ENCODE peak calls at places on chromosomes 16 and 17, in four cellular contexts. E is WTC11, X is K562, U is GM12878. K is an unnamed sample.

GRCh38 chr17:49748791-49749190 is 15.1 kb downstream of the FAM117A start:
- DNase-seq in E (no peak), X (no peak), U (peak), K (no peak)

GRCh38 chr17:29212681-29213121 is 32.5 kb upstream of the MYO18A start:
- DNase-seq in E (no peak), X (no peak), U (no peak), K (peak)

GRCh38 chr16:89607453-89607852 is 6.0 kb upstream of the DPEP1 start:
- DNase-seq in E (no peak), X (peak), U (no peak), K (no peak)

GRCh38 chr17:13351046-13351445 is 250.7 kb downstream of the HS3ST3A1 start:
- DNase-seq in E (no peak), X (no peak), U (no peak), K (no peak)

GRCh38 chr17:18859256-18859655 is 1.3 kb downstream of the PRPSAP2 start:
- DNase-seq in E (no peak), X (no peak), U (no peak), K (peak)

GRCh38 chr17:65442691-65443090 is 118.8 kb downstream of the AXIN2 start:
- DNase-seq in E (no peak), X (no peak), U (no peak), K (no peak)

GRCh38 chr16:6728381-6728780 is 604.3 kb upstream of the RBFOX1 start:
- DNase-seq in E (no peak), X (no peak), U (no peak), K (no peak)

GRCh38 chr17:48113201-48113676 is 5.7 kb downstream of the SNX11 start:
- DNase-seq in E (no peak), X (no peak), U (peak), K (no peak)

GRCh38 chr16:84461029-84461415 is 43.4 kb downstream of the MEAK7 start:
- DNase-seq in E (no peak), X (no peak), U (no peak), K (no peak)

GRCh38 chr17:82242698-82242976 is 13.8 kb downstream of the SLC16A3 start:
- DNase-seq in E (no peak), X (no peak), U (no peak), K (no peak)

GRCh38 chr17:80519091-80519781 is 25.4 kb upstream of the RPTOR start:
- DNase-seq in E (no peak), X (no peak), U (no peak), K (no peak)

GRCh38 chr17:74833501-74834361 is 26.0 kb downstream of the GRIN2C start:
- DNase-seq in E (no peak), X (no peak), U (no peak), K (no peak)

GRCh38 chr17:34254651-34255380 is at the start of gene CCL2:
- DNase-seq in E (peak), X (no peak), U (no peak), K (no peak)

GRCh38 chr17:57236686-57237299 is 19.5 kb upstream of the MSI2 start:
- DNase-seq in E (no peak), X (no peak), U (no peak), K (no peak)

DNA sequence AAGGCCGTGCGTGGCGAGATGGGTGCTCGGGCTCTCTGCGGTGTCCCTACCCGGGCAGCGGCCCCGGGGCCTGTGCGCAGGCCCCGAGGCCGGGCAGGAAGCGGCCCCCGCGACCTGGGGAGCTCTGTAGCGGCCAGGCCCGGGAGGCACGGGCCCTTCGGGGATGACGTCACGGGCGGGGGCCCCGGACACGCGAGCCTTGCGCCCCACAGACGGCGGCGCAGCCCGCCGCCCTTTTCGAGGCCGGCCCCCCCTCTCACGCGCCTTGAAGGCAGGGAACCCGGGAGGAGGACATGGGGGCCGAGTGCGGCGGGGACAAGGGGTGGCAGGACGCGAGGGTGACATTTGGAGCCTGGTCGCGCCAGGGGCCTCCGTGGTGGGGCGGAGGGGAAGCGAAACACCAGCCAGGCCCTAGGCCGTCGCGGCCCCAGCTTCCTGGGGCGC is 1.1 kb downstream of the RAI1 start:
- DNase-seq in E (no peak), X (peak), U (no peak), K (no peak)
- TF ChIP-seq CREM in E (no peak), X (peak), U (peak), K (peak)

GRCh38 chr17:40436631-40437030 is 6.6 kb upstream of the IGFBP4 start:
- DNase-seq in E (no peak), X (no peak), U (no peak), K (no peak)
- TF ChIP-seq CREM in E (no peak), X (no peak), U (no peak), K (no peak)

GRCh38 chr17:60534613-60535157 is 8.6 kb upstream of the APPBP2 start:
- DNase-seq in E (no peak), X (no peak), U (no peak), K (no peak)

GRCh38 chr17:60538726-60539125 is 12.7 kb upstream of the APPBP2 start:
- DNase-seq in E (no peak), X (no peak), U (no peak), K (no peak)

GRCh38 chr17:60534010-60534555 is 8.0 kb upstream of the APPBP2 start:
- DNase-seq in E (no peak), X (no peak), U (no peak), K (no peak)

GRCh38 chr17:60539807-60540206 is 13.8 kb upstream of the APPBP2 start:
- DNase-seq in E (no peak), X (no peak), U (no peak), K (no peak)

DNA sequence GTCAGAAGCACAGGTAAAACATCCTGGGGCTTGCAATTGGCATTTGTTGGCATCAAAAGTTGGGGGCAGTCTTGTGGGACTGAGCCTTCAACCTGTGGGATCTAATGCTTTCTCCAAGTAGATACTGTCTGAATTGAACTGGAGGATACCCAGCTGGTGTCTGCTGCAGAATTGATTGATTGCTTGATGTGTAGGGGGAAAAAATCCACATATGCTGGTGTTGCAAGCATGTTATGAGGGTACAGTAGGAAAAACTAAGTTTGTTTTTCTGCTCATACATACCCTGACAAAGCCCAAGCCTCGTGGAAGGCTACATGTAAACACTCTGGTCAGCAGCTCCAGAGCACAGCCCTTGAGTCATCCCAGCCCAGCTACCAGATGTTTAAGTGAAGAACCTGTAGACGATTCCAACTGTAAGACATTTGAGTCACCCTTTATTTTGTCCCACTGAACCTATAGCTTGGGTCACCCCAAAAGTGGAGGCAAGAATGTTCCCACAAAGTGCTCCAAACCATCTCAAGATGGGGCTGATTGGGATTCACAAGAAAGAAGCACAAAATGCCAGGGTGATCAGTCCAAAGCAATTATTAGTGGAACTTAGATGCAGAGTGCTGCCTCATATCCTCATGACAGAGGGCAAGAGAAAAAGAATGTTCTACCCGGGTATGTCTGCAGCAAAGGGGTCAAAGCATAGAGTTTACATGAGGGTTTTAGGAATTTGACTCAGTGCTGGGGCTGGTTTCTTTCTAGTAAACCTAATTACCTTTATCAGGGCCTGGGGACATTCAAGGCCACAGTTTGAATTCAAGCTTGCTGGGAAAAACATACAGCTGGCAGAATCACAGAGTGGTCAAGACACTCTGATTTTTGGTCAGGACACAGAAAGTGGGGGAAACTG is 9.6 kb upstream of the APPBP2 start:
- DNase-seq in E (no peak), X (no peak), U (no peak), K (no peak)
- TF ChIP-seq CREM in E (no peak), X (no peak), U (no peak), K (no peak)

DNA sequence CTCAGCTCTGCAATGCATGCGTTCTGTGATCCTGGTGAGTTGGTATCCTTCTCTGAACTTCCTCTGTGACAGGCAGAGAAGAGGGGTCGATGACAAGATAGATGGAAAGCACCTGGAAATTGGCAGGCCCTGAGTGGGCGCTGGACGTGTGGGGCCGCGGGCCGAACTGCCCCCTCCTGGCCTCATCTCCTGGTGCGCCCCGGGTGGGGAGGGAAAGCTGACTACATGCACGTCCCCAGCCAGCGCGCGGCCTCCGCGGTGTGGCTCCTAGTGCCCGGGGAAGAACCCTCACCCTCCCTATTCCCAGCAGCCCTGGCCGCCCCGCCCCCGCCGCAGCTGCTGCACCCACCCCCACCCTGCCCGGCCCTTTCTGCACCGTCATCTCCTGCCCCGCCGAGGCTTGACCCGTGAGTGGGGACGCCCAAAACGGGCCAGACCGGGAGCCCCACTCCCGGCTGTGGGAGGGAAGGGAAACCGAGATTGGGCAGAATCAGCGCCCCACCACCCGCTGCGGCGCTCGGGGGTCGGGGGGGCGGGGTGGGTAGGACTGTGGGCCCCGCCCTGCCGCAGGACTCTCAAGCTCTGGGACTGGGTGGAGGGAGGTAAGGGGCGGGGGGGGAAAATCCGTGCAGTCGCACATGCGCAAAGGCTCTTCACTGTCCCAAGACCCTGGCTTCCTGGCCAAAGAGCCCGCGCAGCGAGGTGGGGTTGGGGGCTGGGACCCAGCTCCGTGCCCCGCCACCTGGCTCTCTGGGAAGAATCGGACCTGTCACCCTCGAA is at the start of gene NOL3:
- DNase-seq in E (peak), X (peak), U (peak), K (peak)
- TF ChIP-seq CREM in E (no peak), X (no peak), U (no peak), K (no peak)

K was measured in HepG2.